ENCODE peak calls at places on chromosomes 13 and 19, in five cellular contexts. S is GM12878, U is NT2/D1, I is H1, T is HepG2. G is an unnamed sample.
A peak's percentile ranks its signal among the peaks of the same experiment; 100 is the strongest.

GRCh38 chr19:18401580-18402112 is 4.2 kb upstream of the LRRC25 start:
- DNase-seq in S (no peak), U (peak; percentile 58), I (no peak), T (peak; percentile 76), G (peak; percentile 40)

GRCh38 chr13:19860884-19861655 is 2.4 kb downstream of the ZMYM5 start:
- DNase-seq in S (no peak), U (peak; percentile 5), I (no peak), T (peak; percentile 77), G (no peak)

GRCh38 chr19:17718467-17718987 is 753 bp upstream of the MAP1S start:
- DNase-seq in S (no peak), U (no peak), I (no peak), T (no peak), G (no peak)

GRCh38 chr19:7176792-7177191 is 107.3 kb downstream of the ZNF557 start:
- DNase-seq in S (no peak), U (no peak), I (no peak), T (no peak), G (no peak)

GRCh38 chr13:25699056-25699455 is 327.3 kb downstream of the ATP8A2 start:
- DNase-seq in S (no peak), U (no peak), I (no peak), T (no peak), G (no peak)

GRCh38 chr13:21675095-21676007 is 4.5 kb downstream of the FGF9 start:
- DNase-seq in S (no peak), U (no peak), I (peak; percentile 68), T (no peak), G (peak; percentile 9)

GRCh38 chr19:23305555-23305954 is 55.4 kb upstream of the ZNF724 start:
- DNase-seq in S (no peak), U (no peak), I (no peak), T (no peak), G (no peak)

GRCh38 chr19:1862068-1862423 is 1.3 kb downstream of the KLF16 start:
- DNase-seq in S (no peak), U (no peak), I (no peak), T (no peak), G (no peak)

GRCh38 chr19:46368116-46368515 is 21.2 kb downstream of the PPP5C start:
- DNase-seq in S (no peak), U (no peak), I (no peak), T (no peak), G (no peak)

GRCh38 chr13:107680115-107680514 is 535.2 kb downstream of the LIG4 start:
- DNase-seq in S (no peak), U (no peak), I (no peak), T (no peak), G (no peak)

GRCh38 chr19:1074512-1075283 is 7.7 kb downstream of the ARHGAP45 start:
- DNase-seq in S (no peak), U (no peak), I (no peak), T (no peak), G (no peak)

GRCh38 chr13:31377946-31378345 is 178.2 kb downstream of the B3GLCT start:
- DNase-seq in S (no peak), U (no peak), I (no peak), T (no peak), G (no peak)

GRCh38 chr19:57171551-57172081 is 4.3 kb upstream of the DUXA start:
- DNase-seq in S (no peak), U (no peak), I (peak; percentile 42), T (peak; percentile 20), G (peak; percentile 54)

GRCh38 chr13:47886314-47886713 is 114.8 kb downstream of the SUCLA2 start:
- DNase-seq in S (no peak), U (no peak), I (no peak), T (no peak), G (no peak)

GRCh38 chr13:82356667-82357066 is 1525.6 kb downstream of the SLITRK1 start:
- DNase-seq in S (no peak), U (no peak), I (no peak), T (no peak), G (peak; percentile 9)

GRCh38 chr13:46831588-46832194 is 34.7 kb upstream of the ESD start:
- DNase-seq in S (no peak), U (peak; percentile 25), I (peak; percentile 67), T (peak; percentile 22), G (peak; percentile 38)

GRCh38 chr13:24502567-24503375 is 9.8 kb downstream of the PARP4 start:
- DNase-seq in S (no peak), U (no peak), I (no peak), T (peak; percentile 48), G (no peak)

GRCh38 chr13:75788494-75788991 is 152.4 kb downstream of the LMO7 start:
- DNase-seq in S (no peak), U (no peak), I (no peak), T (no peak), G (no peak)

GRCh38 chr13:67996101-67996500 is 766.0 kb upstream of the PCDH9 start:
- DNase-seq in S (no peak), U (no peak), I (no peak), T (no peak), G (no peak)

GRCh38 chr13:97142452-97142851 is 79.7 kb upstream of the MBNL2 start:
- DNase-seq in S (no peak), U (no peak), I (no peak), T (peak; percentile 30), G (no peak)

GRCh38 chr19:41615207-41615606 is 11.7 kb downstream of the CEACAM4 start:
- DNase-seq in S (no peak), U (no peak), I (no peak), T (no peak), G (no peak)

GRCh38 chr19:27735314-27735713 is 1477.6 kb downstream of the UQCRFS1 start:
- DNase-seq in S (no peak), U (no peak), I (no peak), T (no peak), G (no peak)

GRCh38 chr13:95509521-95510315 is 42.8 kb upstream of the CLDN10 start:
- DNase-seq in S (no peak), U (no peak), I (no peak), T (no peak), G (no peak)

GRCh38 chr13:97109841-97110492 is 112.2 kb upstream of the MBNL2 start:
- DNase-seq in S (no peak), U (peak; percentile 49), I (peak; percentile 92), T (peak; percentile 68), G (peak; percentile 87)

GRCh38 chr19:8194528-8195275 is 14.5 kb upstream of the CERS4 start:
- DNase-seq in S (no peak), U (no peak), I (no peak), T (no peak), G (no peak)

GRCh38 chr13:29861694-29862110 is 11.3 kb upstream of the UBL3 start:
- DNase-seq in S (no peak), U (no peak), I (no peak), T (peak; percentile 52), G (no peak)

GRCh38 chr13:80665792-80666333 is 324.9 kb upstream of the SPRY2 start:
- DNase-seq in S (no peak), U (no peak), I (no peak), T (no peak), G (no peak)

GRCh38 chr19:16257509-16258002 is 59.8 kb downstream of the AP1M1 start:
- DNase-seq in S (no peak), U (no peak), I (no peak), T (no peak), G (no peak)

GRCh38 chr13:43663474-43664090 is 123.2 kb downstream of the ENOX1 start:
- DNase-seq in S (no peak), U (no peak), I (no peak), T (no peak), G (no peak)

GRCh38 chr13:98508280-98509074 is 68.4 kb downstream of the STK24 start:
- DNase-seq in S (no peak), U (no peak), I (no peak), T (peak; percentile 35), G (no peak)

GRCh38 chr19:43664008-43664407 is 6.0 kb downstream of the PLAUR start:
- DNase-seq in S (peak; percentile 35), U (no peak), I (no peak), T (no peak), G (no peak)

GRCh38 chr13:27012482-27013197 is 159.0 kb downstream of the USP12 start:
- DNase-seq in S (no peak), U (no peak), I (peak; percentile 6), T (no peak), G (no peak)

GRCh38 chr19:34964598-34964997 is 569 bp upstream of the ZNF792 start:
- DNase-seq in S (no peak), U (no peak), I (no peak), T (no peak), G (no peak)

GRCh38 chr13:61030445-61030844 is 385.2 kb downstream of the PCDH20 start:
- DNase-seq in S (no peak), U (no peak), I (no peak), T (no peak), G (no peak)

GRCh38 chr19:19997656-19998268 is 41.5 kb downstream of the ZNF682 start:
- DNase-seq in S (no peak), U (peak; percentile 40), I (peak; percentile 90), T (no peak), G (peak; percentile 6)

GRCh38 chr13:104593693-104594092 is 1527.5 kb upstream of the SLC10A2 start:
- DNase-seq in S (no peak), U (no peak), I (no peak), T (no peak), G (no peak)
- TF ChIP-seq SUZ12 in S (no peak), U (no peak), I (no peak), T (no peak), G (no peak)

GRCh38 chr13:93262729-93263128 is 36.1 kb downstream of the GPC6 start:
- DNase-seq in S (no peak), U (no peak), I (no peak), T (no peak), G (no peak)
- TF ChIP-seq SUZ12 in S (no peak), U (no peak), I (no peak), T (no peak), G (no peak)

GRCh38 chr13:111484129-111484925 is 163.9 kb downstream of the TEX29 start:
- DNase-seq in S (no peak), U (no peak), I (no peak), T (no peak), G (no peak)
- TF ChIP-seq SUZ12 in S (no peak), U (no peak), I (no peak), T (no peak), G (no peak)

DNA sequence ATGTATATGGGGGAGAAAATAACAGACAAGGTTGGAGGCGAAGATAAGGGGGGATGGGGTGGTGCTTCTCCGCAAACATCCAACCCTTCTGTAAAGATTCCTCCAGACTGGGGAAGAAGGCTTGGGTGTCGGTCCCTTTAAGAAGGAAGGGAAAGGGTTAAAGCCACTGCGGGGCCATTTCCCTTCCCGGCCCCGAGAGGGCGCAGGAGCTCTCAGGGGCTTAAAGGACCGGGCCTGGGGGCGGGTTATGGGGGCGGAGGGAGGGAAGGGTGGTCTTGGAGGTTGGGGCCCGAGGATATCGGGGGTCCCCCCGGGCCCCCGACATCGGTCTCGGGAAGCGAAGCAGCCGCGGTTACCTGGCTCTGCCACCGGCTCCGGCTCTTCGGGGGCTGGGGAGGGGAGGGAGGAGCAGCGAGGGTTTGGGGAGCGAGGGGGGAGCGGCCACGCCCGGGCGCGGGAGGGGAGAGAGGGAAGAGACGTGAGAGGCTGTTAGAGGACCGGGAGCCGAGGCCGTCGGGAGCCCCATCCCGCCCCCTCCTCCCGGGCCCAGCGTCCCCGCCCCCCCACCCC is 2.8 kb downstream of the TNNT1 start:
- DNase-seq in S (no peak), U (no peak), I (peak; percentile 80), T (no peak), G (peak; percentile 75)
- TF ChIP-seq SUZ12 in S (peak; percentile 48), U (no peak), I (no peak), T (no peak), G (no peak)

G was measured in HEK293T.